ENCODE peak calls at places on chromosomes 4 and X, in five cellular contexts. V, J, H, Q and R are unnamed samples.

GRCh38 chr4:182242793-182243192 is 409 bp upstream of the TENM3 start:
- DNase-seq in Q (no peak), V (peak; percentile 81), J (no peak), H (no peak), R (no peak)

GRCh38 chrX:24763989-24764388 is 70.3 kb downstream of the POLA1 start:
- DNase-seq in J (no peak), Q (no peak), H (no peak), V (no peak), R (no peak)

GRCh38 chr4:98873059-98873458 is 55.9 kb downstream of the EIF4E start:
- DNase-seq in Q (no peak), V (peak; percentile 76), J (no peak), H (no peak), R (no peak)

GRCh38 chr4:189785257-189785656 is 155.4 kb upstream of the FRG1 start:
- DNase-seq in J (no peak), Q (no peak), H (no peak), V (no peak), R (no peak)

GRCh38 chrX:67607436-67607835 is 63.6 kb downstream of the AR start:
- DNase-seq in V (no peak), Q (no peak), J (no peak), H (no peak), R (no peak)

GRCh38 chr4:83552085-83552484 is 16.2 kb downstream of the GPAT3 start:
- DNase-seq in H (peak; percentile 30), Q (no peak), J (no peak), V (no peak), R (peak; percentile 60)

GRCh38 chr4:3361406-3361805 is 68.6 kb downstream of the RGS12 start:
- DNase-seq in V (no peak), Q (no peak), H (no peak), J (no peak), R (no peak)

GRCh38 chrX:47232803-47233332 is at the start of gene USP11:
- DNase-seq in Q (peak; percentile 71), J (peak; percentile 41), H (peak; percentile 64), V (peak; percentile 47), R (no peak)

GRCh38 chrX:68209008-68209407 is 224.3 kb downstream of the OPHN1 start:
- DNase-seq in V (no peak), H (no peak), J (no peak), Q (no peak), R (no peak)

GRCh38 chr4:16196482-16197393 is 29.5 kb downstream of the TAPT1 start:
- DNase-seq in Q (no peak), V (peak; percentile 86), J (peak; percentile 38), H (no peak), R (peak; percentile 62)

GRCh38 chr4:91598696-91599095 is 705.1 kb upstream of the GRID2 start:
- DNase-seq in J (no peak), Q (no peak), V (no peak), H (no peak), R (no peak)

GRCh38 chr4:4861592-4862551 is 2.4 kb downstream of the MSX1 start:
- DNase-seq in H (peak; percentile 11), V (no peak), J (no peak), Q (no peak), R (no peak)

GRCh38 chr4:78220283-78220682 is 163.2 kb downstream of the FRAS1 start:
- DNase-seq in H (no peak), V (no peak), Q (no peak), J (no peak), R (no peak)

DNA sequence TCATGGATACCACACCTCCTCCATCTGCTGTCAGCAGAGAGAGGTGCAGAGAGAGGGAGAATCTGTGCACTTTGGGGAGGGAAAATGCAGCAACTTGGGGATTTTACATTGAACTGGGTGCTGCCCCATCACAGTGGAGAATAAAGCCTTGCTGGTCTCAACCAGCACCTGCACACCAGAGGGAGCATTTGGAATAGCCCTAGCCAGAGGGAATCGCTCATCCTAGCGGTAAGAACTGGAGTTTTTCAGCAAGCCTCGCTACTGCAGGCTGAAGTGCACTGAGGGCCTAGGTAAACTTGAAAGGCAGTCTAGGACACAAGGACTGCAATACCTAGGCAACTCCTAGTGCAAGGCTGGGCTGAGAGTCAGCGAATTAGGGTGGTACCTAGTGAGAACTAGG is 148.7 kb downstream of the KDR start:
- DNase-seq in H (no peak), J (no peak), V (peak; percentile 9), Q (no peak), R (no peak)
- TF ChIP-seq CTCF in H (no peak), J (no peak), V (peak; percentile 33), Q (no peak), R (no peak)

DNA sequence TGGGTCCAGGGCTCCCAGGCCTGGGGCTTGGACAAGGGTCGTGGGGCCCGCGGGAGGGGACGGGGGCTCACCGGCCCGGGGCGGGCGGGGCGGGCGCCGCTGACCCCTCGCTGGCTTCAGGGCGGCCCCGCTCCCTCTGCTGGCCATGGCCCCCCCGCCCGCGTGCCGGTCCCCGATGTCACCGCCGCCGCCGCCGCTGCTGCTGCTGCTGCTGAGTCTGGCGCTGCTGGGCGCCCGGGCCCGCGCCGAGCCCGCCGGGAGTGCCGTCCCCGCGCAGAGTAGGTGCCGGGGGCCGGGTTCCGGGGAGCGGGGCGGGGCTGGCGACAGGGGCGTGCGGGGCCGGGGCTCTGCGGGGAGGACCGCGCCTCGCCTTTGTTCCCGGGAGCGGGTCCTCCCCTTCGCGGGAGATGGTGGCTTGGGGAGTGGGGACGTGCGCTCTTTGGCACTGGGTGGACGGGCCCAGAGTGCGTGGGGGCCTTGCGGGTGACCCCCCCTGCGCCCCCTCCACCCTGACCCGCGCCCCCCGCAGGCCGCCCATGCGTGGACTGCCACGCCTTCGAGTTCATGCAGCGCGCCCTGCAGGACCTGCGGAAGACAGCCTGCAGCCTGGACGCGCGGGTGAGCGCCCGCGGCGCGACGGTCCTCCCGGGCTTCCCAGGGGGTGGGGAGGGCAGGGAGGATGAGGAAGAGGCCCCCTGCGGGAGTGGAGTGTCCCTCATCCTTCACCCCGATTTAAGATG is 16.8 kb upstream of the NAT8L start:
- DNase-seq in V (no peak), J (peak; percentile 35), H (peak; percentile 60), Q (peak; percentile 30), R (no peak)
- TF ChIP-seq CTCF in V (no peak), J (no peak), H (no peak), Q (no peak), R (no peak)

GRCh38 chrX:30488092-30488491 is 89.5 kb downstream of the TASL start:
- DNase-seq in J (no peak), V (peak; percentile 38), H (no peak), Q (no peak), R (peak; percentile 21)
- TF ChIP-seq CTCF in J (no peak), V (peak; percentile 47), H (no peak), Q (peak; percentile 54), R (no peak)

DNA sequence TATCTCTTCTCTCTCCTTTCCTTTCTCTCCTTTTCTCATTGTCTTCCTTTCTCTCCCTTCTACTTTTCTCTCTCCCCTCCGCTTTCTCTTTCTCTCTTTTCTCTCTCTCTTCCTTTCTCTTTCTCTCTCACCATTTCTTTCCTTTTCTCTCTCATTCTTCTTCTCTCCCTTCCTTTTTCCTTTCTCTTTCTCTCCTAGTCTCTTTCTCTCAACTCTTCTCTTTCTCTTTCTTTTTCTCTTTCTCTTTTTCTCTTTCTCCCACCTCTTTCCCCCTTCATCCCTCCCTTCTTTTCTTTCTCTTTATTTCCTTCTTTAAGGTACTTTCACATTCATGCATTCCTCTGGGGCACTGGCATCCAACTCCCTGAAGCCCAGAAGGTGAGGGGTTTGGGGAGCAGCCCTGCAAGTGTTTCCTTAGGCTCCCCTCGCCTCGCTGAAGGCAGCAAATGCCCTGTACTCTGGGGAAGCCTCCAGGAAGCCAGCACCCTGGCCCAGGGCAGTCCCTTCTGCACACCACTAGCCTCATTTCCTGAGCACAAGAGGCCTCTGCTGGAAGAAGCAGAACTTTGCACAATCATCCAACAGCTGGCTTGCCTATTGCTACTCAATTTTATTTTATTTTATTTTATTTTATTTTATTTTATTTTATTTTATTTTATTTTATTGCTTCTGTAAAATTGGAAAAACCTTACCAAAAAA is 124.2 kb downstream of the NFKB1 start:
- DNase-seq in Q (peak; percentile 24), V (peak; percentile 81), H (no peak), J (peak; percentile 42), R (peak; percentile 44)
- TF ChIP-seq CTCF in Q (peak; percentile 54), V (peak; percentile 66), H (no peak), J (no peak), R (no peak)

GRCh38 chr4:148795156-148795864 is 353.1 kb upstream of the NR3C2 start:
- DNase-seq in J (no peak), V (peak; percentile 67), Q (no peak), H (no peak), R (no peak)
- TF ChIP-seq CTCF in J (no peak), V (no peak), Q (no peak), H (no peak), R (no peak)

GRCh38 chrX:38717871-38718270 is 83.4 kb upstream of the MID1IP1 start:
- DNase-seq in Q (no peak), V (peak; percentile 39), H (no peak), J (peak; percentile 4), R (peak; percentile 35)
- TF ChIP-seq CTCF in Q (peak; percentile 44), V (peak; percentile 64), H (peak; percentile 50), J (no peak), R (peak; percentile 20)

DNA sequence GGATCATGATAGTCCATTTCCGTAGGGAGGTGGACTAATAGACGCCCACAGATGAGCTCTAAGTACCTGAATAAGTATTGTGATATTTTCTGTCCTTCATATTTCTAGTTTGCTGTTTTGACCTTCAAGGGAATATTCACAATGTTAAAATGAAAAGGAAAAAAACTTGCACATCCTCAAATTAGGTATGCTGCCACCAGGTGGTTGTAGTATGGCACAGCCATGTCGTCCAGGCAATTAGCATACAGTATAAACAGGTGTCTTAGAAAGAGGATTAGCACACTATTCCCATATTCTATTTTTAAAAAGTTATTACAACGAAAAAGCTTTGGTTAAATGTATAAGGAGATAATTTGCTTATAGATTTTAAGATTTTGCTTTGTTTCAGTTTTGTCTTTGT is 802.0 kb downstream of the RPA4 start:
- DNase-seq in H (no peak), J (peak; percentile 47), Q (no peak), V (peak; percentile 69), R (peak; percentile 55)
- TF ChIP-seq CTCF in H (peak; percentile 38), J (no peak), Q (peak; percentile 64), V (peak; percentile 74), R (peak; percentile 42)

GRCh38 chr4:142719854-142720541 is 126.1 kb downstream of the INPP4B start:
- DNase-seq in J (peak; percentile 10), Q (no peak), H (no peak), V (peak; percentile 49), R (peak; percentile 58)
- TF ChIP-seq CTCF in J (no peak), Q (peak; percentile 49), H (peak; percentile 15), V (peak; percentile 72), R (peak; percentile 50)

GRCh38 chrX:16807548-16807947 is 21.3 kb downstream of the TXLNG start:
- DNase-seq in Q (no peak), H (no peak), J (no peak), V (no peak), R (peak; percentile 40)
- TF ChIP-seq CTCF in Q (no peak), H (no peak), J (no peak), V (peak; percentile 19), R (peak; percentile 23)

GRCh38 chr4:7186081-7186480 is 6.3 kb upstream of the SORCS2 start:
- DNase-seq in V (no peak), Q (no peak), H (peak; percentile 49), J (peak; percentile 40), R (peak; percentile 27)
- TF ChIP-seq CTCF in V (peak; percentile 50), Q (peak; percentile 49), H (peak; percentile 29), J (no peak), R (no peak)